ENCODE peak calls at places on chromosomes 2 and 18, in seven cellular contexts. P, Q, G, B, M, T and X are unnamed samples.

GRCh38 chr2:148948865-148949264 is 73.8 kb downstream of the KIF5C start:
- DNase-seq in P (no peak), Q (no peak), G (no peak), B (no peak), M (no peak), T (no peak), X (no peak)

GRCh38 chr2:127790694-127791529 is 20.1 kb downstream of the WDR33 start:
- DNase-seq in P (no peak), Q (no peak), G (no peak), B (no peak), M (no peak), T (no peak), X (no peak)

GRCh38 chr2:69168950-69169695 is 156.1 kb downstream of the ANTXR1 start:
- DNase-seq in P (no peak), Q (no peak), G (no peak), B (no peak), M (no peak), T (no peak), X (no peak)

GRCh38 chr18:33928226-33928625 is 296.5 kb downstream of the NOL4 start:
- DNase-seq in P (no peak), Q (no peak), G (no peak), B (no peak), M (no peak), T (no peak), X (no peak)

GRCh38 chr2:75589344-75590105 is 28.8 kb upstream of the EVA1A start:
- DNase-seq in P (no peak), Q (no peak), G (no peak), B (no peak), M (no peak), T (no peak), X (no peak)

GRCh38 chr2:96505231-96505889 is at the start of gene NEURL3:
- DNase-seq in P (no peak), Q (no peak), G (no peak), B (peak), M (peak), T (peak), X (no peak)

GRCh38 chr2:136384541-136385303 is 266.8 kb upstream of the CXCR4 start:
- DNase-seq in P (no peak), Q (no peak), G (no peak), B (no peak), M (no peak), T (no peak), X (no peak)

GRCh38 chr2:233972941-233973575 is 55.9 kb downstream of the TRPM8 start:
- DNase-seq in P (no peak), Q (no peak), G (no peak), B (no peak), M (no peak), T (no peak), X (no peak)

DNA sequence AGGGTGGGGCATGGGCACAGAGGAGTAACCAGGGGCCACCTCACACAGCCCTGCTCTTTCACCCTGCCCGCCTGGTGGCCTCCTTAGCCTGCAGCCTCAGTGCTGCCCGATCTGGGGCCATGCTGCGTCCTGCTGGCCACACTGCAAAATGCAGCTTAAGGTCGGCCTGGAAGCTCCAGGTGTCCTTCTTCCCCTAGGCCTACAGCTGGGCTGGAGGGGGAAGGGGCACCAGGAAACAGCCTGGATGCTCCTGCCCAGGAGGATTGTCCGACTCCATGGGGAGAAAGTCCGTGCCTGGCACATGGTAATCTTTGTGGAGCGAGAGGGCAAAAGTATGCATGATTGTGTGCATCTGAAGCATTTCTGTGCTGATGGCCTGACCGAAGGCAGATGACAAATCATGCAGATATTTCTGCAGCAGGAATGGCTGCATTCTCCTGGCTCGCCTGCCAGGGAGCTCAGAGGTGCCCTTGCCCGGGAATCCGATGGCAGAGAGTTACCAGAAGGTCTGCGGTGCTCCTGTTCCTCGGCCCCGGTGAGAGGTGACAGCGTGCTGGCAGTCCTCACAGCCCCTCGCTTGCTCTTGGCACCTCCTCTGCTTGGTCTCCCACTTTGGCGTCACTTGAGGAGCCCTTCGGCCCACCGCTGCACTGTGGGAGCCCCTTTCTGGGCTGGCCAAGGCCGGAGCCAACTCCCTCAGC is 12.8 kb upstream of the ALPP start:
- DNase-seq in P (no peak), Q (no peak), G (no peak), B (no peak), M (no peak), T (peak), X (no peak)
- TF ChIP-seq CTCF in P (no peak), Q (peak), G (peak), B (peak), M (peak), T (no peak), X (no peak)

GRCh38 chr2:100246163-100247145 is 75.8 kb downstream of the LONRF2 start:
- DNase-seq in P (no peak), Q (no peak), G (no peak), B (no peak), M (no peak), T (no peak), X (no peak)
- TF ChIP-seq CTCF in P (no peak), Q (peak), G (peak), B (peak), M (peak), T (peak), X (no peak)

GRCh38 chr2:84963692-84964405 is 7.1 kb upstream of the KCMF1 start:
- DNase-seq in P (no peak), Q (no peak), G (no peak), B (no peak), M (no peak), T (peak), X (no peak)
- TF ChIP-seq CTCF in P (no peak), Q (no peak), G (no peak), B (no peak), M (no peak), T (no peak), X (no peak)

DNA sequence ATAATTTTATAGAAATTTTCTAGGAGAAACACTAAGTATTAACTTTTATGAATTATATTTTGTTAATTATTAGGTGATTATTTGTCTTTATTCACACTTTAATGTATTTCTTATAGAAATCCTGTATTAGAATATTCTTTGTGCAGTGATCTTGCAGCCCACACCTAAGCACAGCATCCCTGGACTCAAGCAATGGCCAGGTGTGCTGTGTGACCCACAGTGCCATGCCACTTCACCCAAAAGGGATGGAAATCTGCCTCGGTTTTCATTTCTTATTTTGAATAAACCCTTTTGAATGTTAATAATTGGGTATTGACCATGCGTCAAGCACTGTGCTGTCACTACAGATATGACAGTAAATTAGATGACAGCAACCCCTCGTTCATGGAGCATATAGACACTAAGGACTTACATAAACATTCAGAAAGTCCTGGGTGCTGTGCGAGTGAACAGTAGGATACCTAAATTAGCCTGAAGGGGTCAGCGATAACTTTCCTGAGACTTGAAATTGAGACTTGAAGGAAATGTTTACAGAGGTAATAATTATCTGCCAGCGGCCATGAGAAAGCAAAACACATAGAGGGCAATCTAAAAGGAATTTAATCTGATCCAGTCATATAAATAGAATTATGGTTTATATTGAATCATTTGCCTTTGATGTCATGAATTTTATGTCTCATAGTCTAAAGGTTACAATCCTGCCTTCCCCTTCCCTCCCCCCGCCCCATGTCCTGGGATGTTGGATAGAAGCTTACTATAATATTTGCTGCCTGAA is 52.7 kb upstream of the CALCRL start:
- DNase-seq in P (no peak), Q (no peak), G (no peak), B (no peak), M (no peak), T (no peak), X (no peak)
- TF ChIP-seq CTCF in P (no peak), Q (peak), G (peak), B (peak), M (peak), T (no peak), X (no peak)

DNA sequence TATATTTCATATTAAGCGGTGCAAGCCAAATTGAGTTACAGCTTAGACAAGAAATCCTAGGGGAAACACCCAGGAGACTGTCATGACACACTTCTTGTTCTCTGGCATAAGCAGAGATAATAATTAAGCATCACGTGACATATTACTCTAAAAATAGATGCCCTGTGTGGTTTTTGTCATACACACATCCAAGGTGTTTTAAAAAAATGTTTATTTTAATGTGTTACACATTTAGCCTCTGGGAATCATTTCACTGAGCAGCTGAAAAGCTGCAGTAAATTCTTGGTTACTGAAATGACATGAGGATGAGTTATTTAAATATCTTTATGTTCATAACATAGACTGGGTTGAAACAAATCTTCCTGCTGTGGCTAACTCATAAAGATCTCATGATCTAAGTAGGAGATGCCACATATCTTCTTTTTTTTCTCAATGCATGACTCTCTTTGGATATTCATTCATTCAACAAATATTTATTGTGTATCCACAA is 38.0 kb upstream of the ERMN start:
- DNase-seq in P (no peak), Q (no peak), G (no peak), B (no peak), M (no peak), T (no peak), X (no peak)
- TF ChIP-seq CTCF in P (no peak), Q (no peak), G (no peak), B (no peak), M (no peak), T (no peak), X (no peak)

GRCh38 chr2:182031956-182032355 is 46.3 kb downstream of the PPP1R1C start:
- DNase-seq in P (no peak), Q (no peak), G (no peak), B (no peak), M (no peak), T (no peak), X (no peak)

GRCh38 chr2:182038579-182038978 is 52.9 kb downstream of the PPP1R1C start:
- DNase-seq in P (no peak), Q (no peak), G (no peak), B (no peak), M (peak), T (no peak), X (no peak)

DNA sequence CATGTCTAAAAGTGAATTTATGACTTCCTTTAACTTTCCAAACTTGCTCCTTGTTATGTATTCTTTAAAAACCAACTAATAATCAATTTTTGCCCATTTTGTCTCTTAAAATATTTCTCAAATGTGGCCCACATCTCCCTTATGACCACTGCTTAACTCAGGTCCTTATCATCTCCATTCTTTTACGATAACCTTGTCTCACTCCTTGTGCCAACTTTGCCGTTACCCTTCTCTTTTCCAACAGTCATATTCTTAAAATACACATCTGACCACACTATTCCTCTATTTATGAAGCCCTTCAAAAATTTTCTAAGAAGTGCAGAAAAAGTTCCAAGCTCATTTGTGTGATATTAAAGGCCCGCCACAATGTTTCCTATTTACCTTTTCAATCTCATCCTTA is 47.8 kb downstream of the PPP1R1C start:
- DNase-seq in P (no peak), Q (no peak), G (no peak), B (no peak), M (no peak), T (no peak), X (no peak)
- TF ChIP-seq CTCF in P (no peak), Q (no peak), G (no peak), B (no peak), M (no peak), T (no peak), X (no peak)